ENCODE peak calls at places on chromosomes 6 and 20, in five cellular contexts. O is sigmoid colon, D is uterus, A is HepG2, S is endothelial cell of umbilical vein. K is an unnamed sample. For H3K4me1, the result is how much of the 10 kb centered on the place peaks cover.

GRCh38 chr6:116564921-116565872 is 6.1 kb upstream of the RWDD1 start:
- DNase-seq in O (peak), D (no peak), A (no peak), S (peak), K (peak)

GRCh38 chr6:43782764-43783513 is 12.9 kb downstream of the VEGFA start:
- DNase-seq in O (no peak), D (no peak), A (no peak), S (no peak), K (no peak)

GRCh38 chr6:111011360-111012142 is 29.7 kb downstream of the RPF2 start:
- DNase-seq in O (no peak), D (no peak), A (peak), S (peak), K (no peak)

GRCh38 chr20:63967330-63968135 is 2.2 kb downstream of the ZNF512B start:
- DNase-seq in O (peak), D (peak), A (no peak), S (no peak), K (peak)

GRCh38 chr20:49360242-49360968 is 82.5 kb upstream of the ZNFX1 start:
- DNase-seq in O (no peak), D (no peak), A (peak), S (no peak), K (no peak)

GRCh38 chr6:32176476-32177181 is 745 bp upstream of the AGPAT1 start:
- DNase-seq in O (no peak), D (no peak), A (no peak), S (no peak), K (no peak)

GRCh38 chr20:52086878-52087277 is 104.7 kb downstream of the ZFP64 start:
- DNase-seq in O (no peak), D (no peak), A (no peak), S (no peak), K (no peak)

GRCh38 chr6:10332121-10332520 is 82.8 kb downstream of the TFAP2A start:
- DNase-seq in O (no peak), D (no peak), A (no peak), S (no peak), K (no peak)

GRCh38 chr6:57135885-57136284 is 36.2 kb upstream of the BAG2 start:
- DNase-seq in O (no peak), D (no peak), A (no peak), S (no peak), K (no peak)

GRCh38 chr6:5416250-5416649 is 154.9 kb downstream of the FARS2 start:
- DNase-seq in O (no peak), D (no peak), A (no peak), S (no peak), K (no peak)

GRCh38 chr20:19672498-19672897 is 85.6 kb upstream of the RIN2 start:
- DNase-seq in O (no peak), D (no peak), A (no peak), S (peak), K (no peak)

GRCh38 chr20:63580796-63581461 is 6.9 kb upstream of the HELZ2 start:
- DNase-seq in O (peak), D (peak), A (peak), S (peak), K (no peak)

GRCh38 chr6:140440223-140440810 is 1065.9 kb upstream of the CITED2 start:
- DNase-seq in O (no peak), D (no peak), A (no peak), S (no peak), K (no peak)

GRCh38 chr6:85642774-85643529 is at the start of gene SYNCRIP:
- DNase-seq in O (peak), D (peak), A (peak), S (peak), K (peak)
- H3K27ac ChIP-seq in O (peak), D (peak), A (peak), S (peak), K (peak)

DNA sequence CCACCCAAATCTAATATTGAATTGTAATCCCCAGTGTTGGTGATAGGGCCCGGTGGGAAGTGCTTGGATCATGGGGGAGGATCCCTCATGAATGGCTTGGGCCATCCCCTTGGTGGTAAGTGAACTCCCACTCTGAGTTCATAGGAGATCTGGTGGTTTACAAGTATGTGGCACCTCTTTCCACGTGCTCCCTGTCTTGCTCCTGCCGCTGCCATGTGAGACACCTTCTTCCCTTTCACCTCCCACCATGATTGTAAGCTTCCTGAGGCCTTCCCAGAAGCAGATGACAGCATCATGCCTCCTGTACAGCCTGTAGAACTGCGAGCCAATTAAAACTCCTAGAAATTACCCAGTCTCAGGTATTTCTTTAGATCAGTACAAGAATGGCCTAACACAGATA is 150.8 kb downstream of the SH3BGRL2 start:
- DNase-seq in O (no peak), D (no peak), A (no peak), S (no peak), K (no peak)
- H3K4me1 ChIP-seq in O (under half), D (under half), A (under half), S (under half), K (under half)

DNA sequence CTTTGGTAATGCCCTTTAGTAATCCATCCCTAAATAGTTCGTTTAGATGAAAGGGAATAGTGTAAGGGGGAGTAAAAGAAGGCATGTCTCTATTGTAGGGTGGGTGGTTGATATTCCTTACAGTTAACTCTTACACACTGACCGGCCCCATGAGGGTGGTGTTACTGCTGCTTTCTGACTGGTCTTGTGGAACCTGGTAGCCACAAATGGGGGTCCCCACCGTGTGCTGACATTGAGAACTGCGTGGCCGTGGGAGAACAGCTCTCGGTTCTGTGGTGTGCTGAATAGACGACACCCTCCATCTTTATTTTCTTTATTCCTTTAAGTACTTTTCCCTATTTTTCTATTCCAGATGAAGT is 19.3 kb downstream of the MRAP2 start:
- DNase-seq in O (no peak), D (no peak), A (no peak), S (no peak), K (no peak)
- H3K4me3 ChIP-seq in O (no peak), D (no peak), A (no peak), S (no peak), K (no peak)

GRCh38 chr20:32045999-32046398 is 6.0 kb upstream of the HCK start:
- DNase-seq in O (no peak), D (no peak), A (peak), S (no peak), K (no peak)
- H3K27ac ChIP-seq in O (no peak), D (no peak), A (no peak), S (no peak), K (no peak)

GRCh38 chr20:58388028-58388601 is 914 bp upstream of the VAPB start:
- DNase-seq in O (no peak), D (no peak), A (no peak), S (no peak), K (no peak)

GRCh38 chr20:58388882-58389323 is at the start of gene VAPB:
- DNase-seq in O (peak), D (peak), A (peak), S (peak), K (peak)

GRCh38 chr20:58390659-58391035 is 1.6 kb downstream of the VAPB start:
- DNase-seq in O (no peak), D (no peak), A (no peak), S (no peak), K (no peak)

GRCh38 chr20:58389968-58390658 is 1.1 kb downstream of the VAPB start:
- DNase-seq in O (no peak), D (no peak), A (no peak), S (no peak), K (no peak)

DNA sequence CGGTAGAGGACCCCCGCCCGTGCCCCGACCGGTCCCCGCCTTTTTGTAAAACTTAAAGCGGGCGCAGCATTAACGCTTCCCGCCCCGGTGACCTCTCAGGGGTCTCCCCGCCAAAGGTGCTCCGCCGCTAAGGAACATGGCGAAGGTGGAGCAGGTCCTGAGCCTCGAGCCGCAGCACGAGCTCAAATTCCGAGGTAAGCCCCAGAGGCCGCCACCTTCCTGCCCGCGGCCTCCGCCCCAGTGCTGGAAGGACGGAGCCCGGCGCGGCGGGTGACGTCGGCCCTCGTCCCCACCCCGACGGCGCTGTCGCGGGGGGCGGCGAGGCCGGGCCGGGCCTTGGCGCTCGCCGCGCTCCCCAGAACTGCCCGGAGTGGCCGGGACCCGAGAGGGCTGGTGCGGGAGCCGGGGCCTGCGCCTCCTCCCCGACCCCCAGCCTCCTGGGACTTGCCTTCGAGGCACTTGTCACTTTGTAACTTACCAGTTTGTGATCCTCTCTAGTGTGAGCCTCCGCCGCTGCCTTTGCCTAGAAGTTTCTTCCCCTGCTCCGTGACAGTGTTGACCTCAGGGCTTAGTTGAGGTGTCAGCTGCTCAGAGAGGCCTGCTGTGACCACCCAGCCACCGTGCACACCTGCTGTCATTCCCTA is 417 bp downstream of the VAPB start:
- DNase-seq in O (peak), D (no peak), A (peak), S (peak), K (peak)
- H3K4me1 ChIP-seq in O (under half), D (under half), A (under half), S (under half), K (under half)

GRCh38 chr6:75180864-75181263 is 25.0 kb downstream of the COL12A1 start:
- DNase-seq in O (no peak), D (no peak), A (no peak), S (no peak), K (no peak)

GRCh38 chr6:75183099-75183541 is 22.7 kb downstream of the COL12A1 start:
- DNase-seq in O (no peak), D (no peak), A (no peak), S (no peak), K (no peak)

GRCh38 chr6:75176076-75176582 is 29.7 kb downstream of the COL12A1 start:
- DNase-seq in O (no peak), D (no peak), A (no peak), S (no peak), K (no peak)

DNA sequence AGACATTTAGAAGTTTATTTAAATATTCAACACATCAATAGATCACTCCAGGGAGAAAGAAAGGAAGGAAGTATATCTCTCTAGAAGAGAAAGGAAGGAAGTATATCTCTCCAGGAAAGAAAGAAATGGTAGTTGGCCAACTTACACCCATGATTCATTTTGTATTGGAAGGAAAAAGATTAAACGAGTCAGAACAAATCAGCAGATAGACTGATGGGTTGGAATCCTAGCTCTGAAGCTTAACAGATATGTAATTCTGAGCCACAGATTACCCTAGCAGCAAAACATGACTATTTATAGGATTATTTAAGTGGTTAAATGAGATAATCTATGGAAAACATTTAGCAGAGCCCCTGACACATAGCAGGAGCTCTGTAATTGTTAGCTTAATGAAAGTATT is 27.1 kb downstream of the COL12A1 start:
- DNase-seq in O (no peak), D (no peak), A (no peak), S (no peak), K (no peak)
- H3K4me3 ChIP-seq in O (no peak), D (no peak), A (no peak), S (no peak), K (no peak)

GRCh38 chr20:31549513-31549880 is 35.3 kb downstream of the HM13 start:
- DNase-seq in O (no peak), D (no peak), A (no peak), S (no peak), K (no peak)
- H3K27ac ChIP-seq in O (no peak), D (no peak), A (no peak), S (no peak), K (no peak)

GRCh38 chr6:33783781-33784520 is 5.0 kb downstream of the LEMD2 start:
- DNase-seq in O (no peak), D (no peak), A (no peak), S (no peak), K (no peak)
- H3K4me1 ChIP-seq in O (half or more), D (under half), A (under half), S (half or more), K (under half)

GRCh38 chr6:109255946-109256628 is 126.2 kb downstream of the CD164 start:
- DNase-seq in O (no peak), D (no peak), A (no peak), S (no peak), K (no peak)
- H3K4me3 ChIP-seq in O (no peak), D (no peak), A (no peak), S (no peak), K (no peak)

GRCh38 chr6:154292066-154292465 is 64.5 kb downstream of the IPCEF1 start:
- DNase-seq in O (no peak), D (no peak), A (no peak), S (no peak), K (no peak)
- H3K27ac ChIP-seq in O (no peak), D (no peak), A (no peak), S (peak), K (no peak)